ENCODE peak calls at places on chromosomes 4 and X, in six cellular contexts. R is astrocyte; L is frontal cortex; K is T follicular helper cell; O is stimulated activated CD8-positive, alpha-beta memory T cell treated with anti-CD3 and anti-CD28 coated beads, Interleukin-4, amount 100 ng/mL, for 1 hour; F is progenitor cell of endocrine pancreas. W is an unnamed sample.

GRCh38 chr4:22071749-22072148 is 123.2 kb upstream of the KCNIP4 start:
- DNase-seq in R (peak), L (no peak), K (no peak), O (no peak), F (no peak), W (no peak)

GRCh38 chr4:125244848-125245450 is 69.8 kb upstream of the FAT4 start:
- DNase-seq in R (no peak), L (no peak), K (no peak), O (no peak), F (no peak), W (no peak)

GRCh38 chr4:42519803-42520417 is 122.6 kb downstream of the SHISA3 start:
- DNase-seq in R (peak), L (no peak), K (peak), O (peak), F (peak), W (peak)

GRCh38 chr4:71239365-71239764 is 99.5 kb upstream of the SLC4A4 start:
- DNase-seq in R (peak), L (no peak), K (no peak), O (no peak), F (no peak), W (no peak)

GRCh38 chr4:85756938-85757337 is 282.0 kb downstream of the ARHGAP24 start:
- DNase-seq in R (no peak), L (no peak), K (no peak), O (no peak), F (no peak), W (no peak)

GRCh38 chrX:134717698-134718328 is 59.5 kb upstream of the PLAC1 start:
- DNase-seq in R (peak), L (no peak), K (no peak), O (no peak), F (no peak), W (no peak)

GRCh38 chrX:14673764-14674163 is 144.4 kb downstream of the GLRA2 start:
- DNase-seq in R (peak), L (no peak), K (no peak), O (no peak), F (no peak), W (peak)

GRCh38 chr4:56607926-56608325 is 73.2 kb downstream of the HOPX start:
- DNase-seq in R (no peak), L (no peak), K (no peak), O (no peak), F (no peak), W (no peak)

GRCh38 chrX:1606476-1606875 is 8.4 kb upstream of the ASMT start:
- DNase-seq in R (no peak), L (no peak), K (no peak), O (no peak), F (no peak), W (no peak)

GRCh38 chr4:49032440-49033161 is 46.5 kb downstream of the CWH43 start:
- DNase-seq in R (no peak), L (peak), K (no peak), O (no peak), F (no peak), W (no peak)

GRCh38 chr4:5444918-5445517 is 263.3 kb downstream of the EVC2 start:
- DNase-seq in R (no peak), L (no peak), K (no peak), O (no peak), F (no peak), W (no peak)

GRCh38 chr4:7198440-7199128 is 6.2 kb downstream of the SORCS2 start:
- DNase-seq in R (no peak), L (no peak), K (no peak), O (no peak), F (no peak), W (no peak)

GRCh38 chr4:71992571-71992970 is 39.2 kb upstream of the NPFFR2 start:
- DNase-seq in R (peak), L (no peak), K (no peak), O (no peak), F (no peak), W (no peak)

GRCh38 chr4:25925486-25926201 is 11.6 kb downstream of the SMIM20 start:
- DNase-seq in R (no peak), L (no peak), K (no peak), O (no peak), F (no peak), W (peak)

GRCh38 chrX:128504496-128504895 is 452.3 kb upstream of the ACTRT1 start:
- DNase-seq in R (no peak), L (no peak), K (no peak), O (no peak), F (no peak), W (no peak)

GRCh38 chr4:177404980-177405379 is 37.3 kb downstream of the AGA start:
- DNase-seq in R (no peak), L (no peak), K (no peak), O (no peak), F (no peak), W (peak)

GRCh38 chr4:107922486-107923473 is 8.6 kb upstream of the CYP2U1 start:
- DNase-seq in R (no peak), L (no peak), K (no peak), O (no peak), F (no peak), W (no peak)

GRCh38 chr4:151324449-151325319 is 721 bp downstream of the SH3D19 start:
- DNase-seq in R (peak), L (peak), K (no peak), O (no peak), F (peak), W (peak)

GRCh38 chrX:625137-625691 is 5.4 kb upstream of the SHOX start:
- DNase-seq in R (no peak), L (no peak), K (no peak), O (no peak), F (no peak), W (peak)

GRCh38 chr4:141132689-141133145 is 552 bp downstream of the RNF150 start:
- DNase-seq in R (peak), L (peak), K (no peak), O (no peak), F (peak), W (peak)

GRCh38 chr4:56762484-56763250 is 58.8 kb downstream of the SPINK2 start:
- DNase-seq in R (no peak), L (no peak), K (peak), O (no peak), F (no peak), W (no peak)

GRCh38 chr4:41363384-41363981 is 106.8 kb downstream of the UCHL1 start:
- DNase-seq in R (peak), L (peak), K (no peak), O (no peak), F (no peak), W (no peak)

GRCh38 chr4:6658635-6659075 is 18.2 kb downstream of the MRFAP1 start:
- DNase-seq in R (no peak), L (no peak), K (peak), O (no peak), F (no peak), W (peak)

GRCh38 chr4:78720994-78721677 is 55.0 kb upstream of the BMP2K start:
- DNase-seq in R (no peak), L (no peak), K (no peak), O (no peak), F (no peak), W (peak)

GRCh38 chr4:17058506-17058905 is 160.1 kb upstream of the LDB2 start:
- DNase-seq in R (peak), L (no peak), K (no peak), O (no peak), F (no peak), W (no peak)

GRCh38 chr4:39947415-39947814 is 30.3 kb downstream of the PDS5A start:
- DNase-seq in R (no peak), L (no peak), K (no peak), O (no peak), F (no peak), W (no peak)